ENCODE peak calls at places on chromosomes 4 and X, in four cellular contexts. V is GM12878, T is K562, W is HepG2. F is an unnamed sample.

GRCh38 chr4:145545538-145546224 is 64.0 kb downstream of the SMAD1 start:
- DNase-seq in V (no peak), T (no peak), W (no peak), F (no peak)

GRCh38 chr4:113849771-113850170 is 88.2 kb upstream of the CAMK2D start:
- DNase-seq in V (no peak), T (no peak), W (no peak), F (no peak)

GRCh38 chr4:56828784-56829535 is 7.5 kb upstream of the SPINK2 start:
- DNase-seq in V (no peak), T (no peak), W (no peak), F (no peak)

GRCh38 chr4:184007891-184008290 is 102.8 kb downstream of the STOX2 start:
- DNase-seq in V (no peak), T (no peak), W (no peak), F (no peak)

GRCh38 chr4:8849266-8850073 is 22.2 kb downstream of the HMX1 start:
- DNase-seq in V (no peak), T (no peak), W (no peak), F (no peak)

GRCh38 chrX:14496674-14497073 is 32.7 kb upstream of the GLRA2 start:
- DNase-seq in V (no peak), T (no peak), W (no peak), F (no peak)

GRCh38 chr4:3215733-3216132 is 33.2 kb upstream of the MSANTD1 start:
- DNase-seq in V (no peak), T (no peak), W (no peak), F (no peak)

GRCh38 chr4:109465065-109465464 is 31.4 kb downstream of the SEC24B start:
- DNase-seq in V (no peak), T (no peak), W (no peak), F (no peak)

GRCh38 chrX:17656035-17656418 is 81.3 kb upstream of the SCML1 start:
- DNase-seq in V (no peak), T (no peak), W (no peak), F (peak; percentile 35)

GRCh38 chr4:95693594-95693993 is 144.8 kb upstream of the UNC5C start:
- DNase-seq in V (no peak), T (no peak), W (no peak), F (peak; percentile 17)

GRCh38 chr4:75248770-75249467 is 265.3 kb downstream of the RCHY1 start:
- DNase-seq in V (no peak), T (no peak), W (no peak), F (no peak)

GRCh38 chr4:122673252-122673651 is 52.4 kb upstream of the IL21 start:
- DNase-seq in V (no peak), T (no peak), W (no peak), F (no peak)

GRCh38 chrX:14932136-14932535 is 58.9 kb downstream of the MOSPD2 start:
- DNase-seq in V (no peak), T (no peak), W (no peak), F (no peak)

GRCh38 chrX:9166566-9166909 is 132.6 kb upstream of the FAM9B start:
- DNase-seq in V (no peak), T (no peak), W (no peak), F (no peak)

GRCh38 chr4:88610771-88611170 is 18.5 kb downstream of the HERC3 start:
- DNase-seq in V (no peak), T (no peak), W (no peak), F (no peak)

GRCh38 chr4:106985830-106986229 is 50.3 kb downstream of the DKK2 start:
- DNase-seq in V (no peak), T (no peak), W (no peak), F (no peak)

GRCh38 chr4:75561789-75562188 is 5.9 kb downstream of the ODAPH start:
- DNase-seq in V (no peak), T (peak; percentile 34), W (no peak), F (no peak)

GRCh38 chr4:23279377-23279988 is 586.7 kb downstream of the GBA3 start:
- DNase-seq in V (no peak), T (no peak), W (no peak), F (no peak)

GRCh38 chrX:136963973-136964372 is 69.8 kb downstream of the GPR101 start:
- DNase-seq in V (no peak), T (no peak), W (no peak), F (no peak)

GRCh38 chr4:187444061-187444460 is 551.5 kb upstream of the ZFP42 start:
- DNase-seq in V (no peak), T (no peak), W (no peak), F (no peak)

GRCh38 chr4:41069838-41070237 is 144.5 kb downstream of the APBB2 start:
- DNase-seq in V (no peak), T (no peak), W (no peak), F (peak; percentile 22)

GRCh38 chrX:20252392-20253231 is 14.1 kb downstream of the RPS6KA3 start:
- DNase-seq in V (no peak), T (peak; percentile 42), W (peak; percentile 35), F (peak; percentile 66)

GRCh38 chrX:9997524-9997923 is 30.4 kb downstream of the CLDN34 start:
- DNase-seq in V (peak; percentile 44), T (no peak), W (no peak), F (no peak)

GRCh38 chr4:992297-993110 is 700 bp downstream of the SLC26A1 start:
- DNase-seq in V (no peak), T (peak; percentile 84), W (peak; percentile 98), F (no peak)

GRCh38 chr4:107978716-107979451 is 10.8 kb upstream of the HADH start:
- DNase-seq in V (no peak), T (no peak), W (peak; percentile 88), F (no peak)

GRCh38 chrX:68307767-68308166 is 125.5 kb downstream of the OPHN1 start:
- DNase-seq in V (no peak), T (no peak), W (no peak), F (no peak)

GRCh38 chr4:153963216-153963615 is 174.3 kb upstream of the SFRP2 start:
- DNase-seq in V (no peak), T (no peak), W (no peak), F (no peak)

GRCh38 chrX:107226766-107227165 is 20.4 kb downstream of the DNAAF6 start:
- DNase-seq in V (no peak), T (no peak), W (no peak), F (no peak)

GRCh38 chr4:78864405-78865024 is 74.7 kb downstream of the PAQR3 start:
- DNase-seq in V (peak; percentile 44), T (peak; percentile 38), W (peak; percentile 74), F (no peak)

GRCh38 chr4:19675172-19675811 is 576.4 kb upstream of the SLIT2 start:
- DNase-seq in V (no peak), T (no peak), W (no peak), F (no peak)

GRCh38 chr4:114597410-114598115 is 1.0 kb upstream of the UGT8 start:
- DNase-seq in V (no peak), T (no peak), W (no peak), F (no peak)

GRCh38 chrX:149461746-149462145 is 43.4 kb downstream of the IDS start:
- DNase-seq in V (no peak), T (no peak), W (no peak), F (no peak)

GRCh38 chr4:5969336-5969735 is 48.9 kb downstream of the C4orf50 start:
- DNase-seq in V (no peak), T (no peak), W (no peak), F (no peak)

GRCh38 chr4:5970381-5971076 is 47.7 kb downstream of the C4orf50 start:
- DNase-seq in V (no peak), T (no peak), W (no peak), F (no peak)

GRCh38 chr4:5969777-5970176 is 48.5 kb downstream of the C4orf50 start:
- DNase-seq in V (no peak), T (no peak), W (no peak), F (no peak)

GRCh38 chr4:5967783-5968182 is 50.4 kb downstream of the C4orf50 start:
- DNase-seq in V (no peak), T (no peak), W (no peak), F (no peak)

DNA sequence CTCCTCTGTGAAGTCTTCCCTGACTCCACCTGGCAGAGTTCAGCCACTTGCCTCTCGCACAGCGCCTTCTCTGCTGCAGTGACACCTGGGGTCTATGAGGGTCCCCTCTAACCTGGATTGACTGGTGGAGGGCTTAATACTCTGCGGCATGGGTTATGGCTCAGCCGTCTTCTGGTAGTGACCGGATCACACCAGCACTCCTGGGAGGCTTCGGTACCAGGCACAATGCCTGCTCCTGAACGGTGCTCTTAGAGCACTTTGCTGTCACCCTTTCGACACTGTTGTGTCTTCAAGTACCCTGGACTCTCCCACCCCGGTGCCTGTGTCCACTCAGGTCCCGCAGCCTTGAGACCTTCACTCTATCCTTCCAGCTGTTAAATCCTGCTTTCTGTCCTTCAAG is 50.0 kb downstream of the C4orf50 start:
- DNase-seq in V (no peak), T (no peak), W (no peak), F (no peak)
- TF ChIP-seq NR2C2 in V (no peak), T (no peak), W (no peak), F (no peak)

GRCh38 chrX:132375941-132376340 is 112.9 kb downstream of the MBNL3 start:
- DNase-seq in V (no peak), T (no peak), W (no peak), F (no peak)
- TF ChIP-seq ESRRA in V (no peak), T (no peak), W (no peak), F (no peak)

DNA sequence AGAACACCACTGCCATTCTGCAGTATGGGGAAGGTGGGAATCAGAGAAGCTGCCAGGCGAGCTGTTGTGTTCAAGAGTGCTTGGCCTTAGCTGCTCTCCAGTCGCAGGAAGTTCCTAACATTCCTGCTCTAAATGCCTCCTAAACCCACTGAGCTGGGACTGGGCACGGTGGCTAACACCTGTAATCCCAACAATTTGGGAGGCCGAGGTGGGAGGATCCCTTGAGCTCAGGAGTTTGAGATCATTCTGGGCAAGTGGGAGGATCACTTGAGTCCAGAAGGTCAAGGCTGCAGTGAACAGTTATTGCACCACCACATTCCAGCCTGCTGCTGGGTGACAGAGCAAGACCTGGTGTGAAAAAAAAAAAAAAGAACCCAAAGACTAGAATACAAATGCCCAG is 690.3 kb upstream of the FAM241A start:
- DNase-seq in V (no peak), T (no peak), W (peak; percentile 45), F (peak; percentile 26)
- TF ChIP-seq NR2C2 in V (no peak), T (no peak), W (no peak), F (no peak)

DNA sequence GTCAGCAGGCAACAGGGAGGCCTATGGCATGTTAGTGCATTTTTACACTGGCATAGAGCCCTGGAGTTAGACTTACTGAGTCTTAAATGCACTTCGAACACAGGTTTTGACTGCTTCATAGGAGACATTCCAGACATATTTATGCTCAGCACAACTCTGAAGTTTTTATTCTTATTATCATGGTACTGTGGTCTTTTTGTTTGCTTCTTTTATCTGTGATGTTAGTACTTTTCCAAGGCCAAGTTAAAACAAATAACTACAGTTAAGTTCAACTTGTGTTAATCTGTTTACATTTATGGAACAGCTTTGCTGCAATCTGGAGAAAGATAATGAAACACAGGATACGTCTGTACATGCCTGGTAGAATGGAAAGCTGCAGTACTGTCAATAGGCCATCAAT is 76.5 kb downstream of the COL4A5 start:
- DNase-seq in V (no peak), T (no peak), W (peak; percentile 89), F (no peak)
- TF ChIP-seq ESRRA in V (no peak), T (no peak), W (no peak), F (no peak)